ENCODE peak calls at places on chromosomes 7 and 10, in seven cellular contexts. One of them, this sample, is unnamed.

GRCh38 chr10:52771534-52772455 is 789 bp downstream of the MBL2 start:
- DNase-seq in Calu3: no peak
- DNase-seq in upper lobe of right lung: no peak
- DNase-seq in adipocyte: peak; percentile 30
- DNase-seq in Panc1: no peak
- DNase-seq in HAP-1: no peak
- DNase-seq in endothelial cell: no peak
- DNase-seq in this sample: no peak

GRCh38 chr10:102117391-102118159 is 2.6 kb downstream of the LDB1 start:
- DNase-seq in HAP-1: peak; percentile 84
- DNase-seq in upper lobe of right lung: peak; percentile 90
- DNase-seq in endothelial cell: peak; percentile 42
- DNase-seq in adipocyte: peak; percentile 94
- DNase-seq in Panc1: no peak
- DNase-seq in Calu3: peak; percentile 54
- DNase-seq in this sample: no peak

GRCh38 chr7:71326596-71326995 is 194.7 kb downstream of the GALNT17 start:
- DNase-seq in Panc1: no peak
- DNase-seq in endothelial cell: no peak
- DNase-seq in adipocyte: no peak
- DNase-seq in HAP-1: no peak
- DNase-seq in upper lobe of right lung: no peak
- DNase-seq in Calu3: no peak
- DNase-seq in this sample: no peak

GRCh38 chr7:12713625-12714435 is 26.4 kb downstream of the ARL4A start:
- DNase-seq in endothelial cell: no peak
- DNase-seq in adipocyte: no peak
- DNase-seq in Calu3: no peak
- DNase-seq in HAP-1: no peak
- DNase-seq in upper lobe of right lung: no peak
- DNase-seq in Panc1: no peak
- DNase-seq in this sample: no peak

GRCh38 chr10:69757553-69758309 is 44.0 kb upstream of the COL13A1 start:
- DNase-seq in adipocyte: peak; percentile 63
- DNase-seq in Calu3: peak; percentile 35
- DNase-seq in endothelial cell: no peak
- DNase-seq in HAP-1: peak; percentile 30
- DNase-seq in upper lobe of right lung: no peak
- DNase-seq in Panc1: no peak
- DNase-seq in this sample: no peak

GRCh38 chr10:44293842-44294241 is 91.1 kb downstream of the CXCL12 start:
- DNase-seq in Panc1: no peak
- DNase-seq in upper lobe of right lung: peak; percentile 71
- DNase-seq in Calu3: no peak
- DNase-seq in endothelial cell: no peak
- DNase-seq in HAP-1: no peak
- DNase-seq in adipocyte: no peak
- DNase-seq in this sample: no peak

GRCh38 chr10:90274721-90275468 is 573.5 kb downstream of the KIF20B start:
- DNase-seq in adipocyte: no peak
- DNase-seq in Panc1: no peak
- DNase-seq in upper lobe of right lung: no peak
- DNase-seq in Calu3: no peak
- DNase-seq in endothelial cell: no peak
- DNase-seq in HAP-1: no peak
- DNase-seq in this sample: no peak

GRCh38 chr7:129875745-129876411 is 76.9 kb downstream of the UBE2H start:
- DNase-seq in endothelial cell: no peak
- DNase-seq in HAP-1: no peak
- DNase-seq in Calu3: no peak
- DNase-seq in Panc1: no peak
- DNase-seq in adipocyte: peak; percentile 52
- DNase-seq in upper lobe of right lung: no peak
- DNase-seq in this sample: no peak

GRCh38 chr10:124342136-124342820 is 76.4 kb downstream of the OAT start:
- DNase-seq in Panc1: no peak
- DNase-seq in Calu3: no peak
- DNase-seq in adipocyte: no peak
- DNase-seq in HAP-1: no peak
- DNase-seq in endothelial cell: no peak
- DNase-seq in upper lobe of right lung: peak; percentile 53
- DNase-seq in this sample: no peak

GRCh38 chr7:150339369-150339768 is 2.1 kb downstream of the RARRES2 start:
- DNase-seq in upper lobe of right lung: no peak
- DNase-seq in adipocyte: no peak
- DNase-seq in endothelial cell: no peak
- DNase-seq in Panc1: no peak
- DNase-seq in Calu3: no peak
- DNase-seq in HAP-1: no peak
- DNase-seq in this sample: no peak

GRCh38 chr10:118799779-118800178 is 45.0 kb upstream of the CACUL1 start:
- DNase-seq in Calu3: no peak
- DNase-seq in Panc1: no peak
- DNase-seq in endothelial cell: no peak
- DNase-seq in HAP-1: no peak
- DNase-seq in upper lobe of right lung: no peak
- DNase-seq in adipocyte: no peak
- DNase-seq in this sample: no peak

GRCh38 chr10:53601260-53601875 is 828.8 kb upstream of the MBL2 start:
- DNase-seq in Calu3: no peak
- DNase-seq in HAP-1: no peak
- DNase-seq in upper lobe of right lung: no peak
- DNase-seq in Panc1: peak; percentile 32
- DNase-seq in endothelial cell: no peak
- DNase-seq in adipocyte: peak; percentile 70
- DNase-seq in this sample: peak; percentile 9

GRCh38 chr7:101854084-101854865 is 36.8 kb downstream of the CUX1 start:
- DNase-seq in HAP-1: no peak
- DNase-seq in upper lobe of right lung: no peak
- DNase-seq in Panc1: no peak
- DNase-seq in endothelial cell: no peak
- DNase-seq in Calu3: no peak
- DNase-seq in adipocyte: no peak
- DNase-seq in this sample: no peak

GRCh38 chr10:70932415-70933196 is 44.2 kb upstream of the PCBD1 start:
- DNase-seq in Calu3: no peak
- DNase-seq in HAP-1: peak; percentile 19
- DNase-seq in Panc1: no peak
- DNase-seq in adipocyte: no peak
- DNase-seq in endothelial cell: no peak
- DNase-seq in upper lobe of right lung: no peak
- DNase-seq in this sample: no peak

GRCh38 chr7:134691820-134692705 is 45.4 kb downstream of the BPGM start:
- DNase-seq in endothelial cell: no peak
- DNase-seq in adipocyte: peak; percentile 95
- DNase-seq in HAP-1: peak; percentile 70
- DNase-seq in Calu3: no peak
- DNase-seq in upper lobe of right lung: no peak
- DNase-seq in Panc1: no peak
- DNase-seq in this sample: no peak

GRCh38 chr10:33927347-33927746 is 592.9 kb upstream of the NRP1 start:
- DNase-seq in endothelial cell: no peak
- DNase-seq in HAP-1: no peak
- DNase-seq in adipocyte: no peak
- DNase-seq in Panc1: no peak
- DNase-seq in Calu3: no peak
- DNase-seq in upper lobe of right lung: no peak
- DNase-seq in this sample: no peak

GRCh38 chr10:59536151-59536550 is 173.5 kb downstream of the SLC16A9 start:
- DNase-seq in adipocyte: peak; percentile 89
- DNase-seq in endothelial cell: no peak
- DNase-seq in HAP-1: no peak
- DNase-seq in Calu3: no peak
- DNase-seq in upper lobe of right lung: no peak
- DNase-seq in Panc1: no peak
- DNase-seq in this sample: no peak

GRCh38 chr7:131072505-131073091 is 255.1 kb upstream of the MKLN1 start:
- DNase-seq in Panc1: no peak
- DNase-seq in endothelial cell: no peak
- DNase-seq in Calu3: no peak
- DNase-seq in HAP-1: peak; percentile 38
- DNase-seq in upper lobe of right lung: no peak
- DNase-seq in adipocyte: no peak
- DNase-seq in this sample: no peak

GRCh38 chr7:18177815-18178660 is 150.4 kb upstream of the PRPS1L1 start:
- DNase-seq in HAP-1: no peak
- DNase-seq in Calu3: peak; percentile 88
- DNase-seq in Panc1: peak; percentile 25
- DNase-seq in adipocyte: peak; percentile 75
- DNase-seq in upper lobe of right lung: peak; percentile 65
- DNase-seq in endothelial cell: no peak
- DNase-seq in this sample: no peak

GRCh38 chr7:157808042-157808441 is 471.2 kb downstream of the DNAJB6 start:
- DNase-seq in Calu3: no peak
- DNase-seq in upper lobe of right lung: peak; percentile 44
- DNase-seq in adipocyte: no peak
- DNase-seq in HAP-1: no peak
- DNase-seq in Panc1: no peak
- DNase-seq in endothelial cell: no peak
- DNase-seq in this sample: no peak

GRCh38 chr7:102395620-102395957 is 574 bp upstream of the PRKRIP1 start:
- DNase-seq in Panc1: no peak
- DNase-seq in upper lobe of right lung: no peak
- DNase-seq in adipocyte: no peak
- DNase-seq in HAP-1: no peak
- DNase-seq in Calu3: no peak
- DNase-seq in endothelial cell: no peak
- DNase-seq in this sample: no peak

GRCh38 chr10:103554488-103555320 is 61.2 kb downstream of the NEURL1 start:
- DNase-seq in Calu3: no peak
- DNase-seq in upper lobe of right lung: no peak
- DNase-seq in adipocyte: peak; percentile 76
- DNase-seq in HAP-1: peak; percentile 80
- DNase-seq in endothelial cell: no peak
- DNase-seq in Panc1: no peak
- DNase-seq in this sample: no peak

GRCh38 chr7:75842836-75843446 is 29.3 kb upstream of the CCL24 start:
- DNase-seq in Panc1: peak; percentile 47
- DNase-seq in endothelial cell: no peak
- DNase-seq in Calu3: peak; percentile 43
- DNase-seq in upper lobe of right lung: no peak
- DNase-seq in adipocyte: peak; percentile 93
- DNase-seq in HAP-1: peak; percentile 27
- DNase-seq in this sample: no peak

GRCh38 chr10:127939786-127940330 is 33.0 kb downstream of the PTPRE start:
- DNase-seq in HAP-1: no peak
- DNase-seq in adipocyte: no peak
- DNase-seq in endothelial cell: no peak
- DNase-seq in upper lobe of right lung: no peak
- DNase-seq in Calu3: no peak
- DNase-seq in Panc1: no peak
- DNase-seq in this sample: no peak

GRCh38 chr7:1825877-1826741 is 156.0 kb downstream of the ELFN1 start:
- DNase-seq in Calu3: no peak
- DNase-seq in HAP-1: no peak
- DNase-seq in upper lobe of right lung: peak; percentile 56
- DNase-seq in Panc1: no peak
- DNase-seq in adipocyte: no peak
- DNase-seq in endothelial cell: no peak
- DNase-seq in this sample: no peak

GRCh38 chr7:90736968-90737939 is 141.1 kb downstream of the CDK14 start:
- DNase-seq in endothelial cell: no peak
- DNase-seq in HAP-1: no peak
- DNase-seq in adipocyte: no peak
- DNase-seq in Panc1: no peak
- DNase-seq in Calu3: no peak
- DNase-seq in upper lobe of right lung: no peak
- DNase-seq in this sample: no peak

GRCh38 chr10:88879754-88880286 is at the start of gene STAMBPL1:
- DNase-seq in Calu3: peak; percentile 45
- DNase-seq in adipocyte: no peak
- DNase-seq in HAP-1: peak; percentile 72
- DNase-seq in endothelial cell: peak; percentile 49
- DNase-seq in upper lobe of right lung: no peak
- DNase-seq in Panc1: peak; percentile 25
- DNase-seq in this sample: no peak

GRCh38 chr7:154610903-154611302 is 392.0 kb downstream of the PAXIP1 start:
- DNase-seq in upper lobe of right lung: no peak
- DNase-seq in HAP-1: no peak
- DNase-seq in endothelial cell: no peak
- DNase-seq in Calu3: no peak
- DNase-seq in adipocyte: no peak
- DNase-seq in Panc1: no peak
- DNase-seq in this sample: no peak

GRCh38 chr10:111650088-111650487 is 533.5 kb downstream of the GPAM start:
- DNase-seq in HAP-1: peak; percentile 9
- DNase-seq in adipocyte: no peak
- DNase-seq in Panc1: no peak
- DNase-seq in endothelial cell: no peak
- DNase-seq in upper lobe of right lung: no peak
- DNase-seq in Calu3: no peak
- DNase-seq in this sample: no peak